ENCODE peak calls at places on chromosomes 6 and 20, in four cellular contexts. Q is GM23338, T is hepatocyte, F is HCT116. X is an unnamed sample.
A peak's percentile ranks its signal among the peaks of the same experiment; 100 is the strongest.

GRCh38 chr6:83430606-83431544 is at the start of gene ME1:
- DNase-seq in Q (peak; percentile 79), T (peak; percentile 93), F (peak; percentile 38), X (no peak)

GRCh38 chr6:160301341-160301740 is 42.7 kb upstream of the SLC22A2 start:
- DNase-seq in Q (no peak), T (no peak), F (no peak), X (no peak)

GRCh38 chr6:39401376-39401775 is 78.9 kb upstream of the KCNK16 start:
- DNase-seq in Q (no peak), T (no peak), F (no peak), X (no peak)

GRCh38 chr20:62054451-62054953 is 11.2 kb downstream of the TAF4 start:
- DNase-seq in Q (no peak), T (no peak), F (no peak), X (no peak)

GRCh38 chr20:32537657-32538525 is 47.2 kb downstream of the NOL4L start:
- DNase-seq in Q (peak; percentile 64), T (peak; percentile 64), F (no peak), X (no peak)

GRCh38 chr6:166543603-166544293 is 42.7 kb downstream of the RAMACL start:
- DNase-seq in Q (no peak), T (no peak), F (no peak), X (no peak)

GRCh38 chr20:58219342-58219700 is 9.1 kb downstream of the ANKRD60 start:
- DNase-seq in Q (no peak), T (no peak), F (no peak), X (no peak)

GRCh38 chr20:46715292-46715756 is 5.9 kb downstream of the SLC2A10 start:
- DNase-seq in Q (peak; percentile 79), T (peak; percentile 70), F (no peak), X (no peak)

GRCh38 chr6:7589949-7590917 is at the start of gene SNRNP48:
- DNase-seq in Q (peak; percentile 97), T (peak; percentile 98), F (peak; percentile 76), X (peak; percentile 95)
- H3K9me2 ChIP-seq in Q (no peaks in the 10 kb centered on the region), T (no peaks in the 10 kb centered on the region), F (no peaks in the 10 kb centered on the region), X (no peaks in the 10 kb centered on the region)

DNA sequence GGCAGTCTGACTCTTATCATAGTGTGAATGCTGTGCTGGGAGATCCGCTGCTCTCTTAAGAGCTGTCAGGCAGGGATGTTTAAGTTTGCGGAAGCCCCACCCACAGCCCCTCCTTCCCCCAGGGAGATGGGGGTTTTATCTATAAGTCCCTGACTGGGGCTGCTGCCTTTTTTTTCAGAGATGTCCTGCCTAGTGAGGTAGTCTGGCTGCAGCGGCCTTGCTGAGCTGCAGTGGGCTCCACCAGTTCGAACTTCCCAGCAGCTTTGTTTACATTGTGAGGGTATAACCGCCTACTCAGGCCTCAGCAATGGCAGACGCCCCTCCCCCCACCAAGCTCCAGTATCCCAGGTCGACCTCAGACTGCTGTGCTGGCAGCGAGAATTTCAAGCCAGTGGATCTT is 75.7 kb upstream of the UST start:
- DNase-seq in Q (peak; percentile 58), T (no peak), F (no peak), X (no peak)
- H3K9me2 ChIP-seq in Q (peaks cover 24% of the 10 kb centered on the region), T (no peaks in the 10 kb centered on the region), F (no peaks in the 10 kb centered on the region), X (no peaks in the 10 kb centered on the region)

DNA sequence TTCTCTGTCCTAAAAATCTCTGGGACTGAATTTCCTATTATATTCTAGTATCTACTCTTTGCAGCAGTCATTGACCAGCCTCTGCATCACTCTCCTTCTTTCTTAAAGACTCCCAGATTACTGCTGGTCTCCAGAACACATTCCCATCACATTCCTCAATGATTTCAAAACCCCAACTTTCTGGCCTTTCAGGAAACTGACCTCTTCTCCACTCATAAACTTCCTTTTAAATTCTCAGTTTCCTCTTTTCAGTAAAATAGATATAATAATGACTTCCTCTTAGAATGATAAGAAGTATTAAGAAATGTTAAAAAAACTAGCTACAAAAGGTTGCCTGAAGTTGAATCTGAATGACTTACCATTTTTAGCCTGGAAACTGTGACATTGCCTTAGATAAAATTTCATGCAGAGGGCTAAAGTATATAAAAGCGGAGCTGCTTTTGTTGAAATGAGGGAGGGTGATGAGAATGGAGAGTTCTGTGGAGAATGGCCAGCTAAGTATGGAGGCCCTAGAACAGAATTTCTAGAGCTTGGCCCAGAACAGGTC is 239.3 kb downstream of the OGFRL1 start:
- DNase-seq in Q (no peak), T (no peak), F (no peak), X (no peak)
- H3K9me2 ChIP-seq in Q (no peaks in the 10 kb centered on the region), T (no peaks in the 10 kb centered on the region), F (no peaks in the 10 kb centered on the region), X (no peaks in the 10 kb centered on the region)

GRCh38 chr6:38322123-38322522 is 317.6 kb downstream of the BTBD9 start:
- DNase-seq in Q (no peak), T (no peak), F (no peak), X (no peak)
- H3K9me2 ChIP-seq in Q (no peaks in the 10 kb centered on the region), T (no peaks in the 10 kb centered on the region), F (no peaks in the 10 kb centered on the region), X (no peaks in the 10 kb centered on the region)

DNA sequence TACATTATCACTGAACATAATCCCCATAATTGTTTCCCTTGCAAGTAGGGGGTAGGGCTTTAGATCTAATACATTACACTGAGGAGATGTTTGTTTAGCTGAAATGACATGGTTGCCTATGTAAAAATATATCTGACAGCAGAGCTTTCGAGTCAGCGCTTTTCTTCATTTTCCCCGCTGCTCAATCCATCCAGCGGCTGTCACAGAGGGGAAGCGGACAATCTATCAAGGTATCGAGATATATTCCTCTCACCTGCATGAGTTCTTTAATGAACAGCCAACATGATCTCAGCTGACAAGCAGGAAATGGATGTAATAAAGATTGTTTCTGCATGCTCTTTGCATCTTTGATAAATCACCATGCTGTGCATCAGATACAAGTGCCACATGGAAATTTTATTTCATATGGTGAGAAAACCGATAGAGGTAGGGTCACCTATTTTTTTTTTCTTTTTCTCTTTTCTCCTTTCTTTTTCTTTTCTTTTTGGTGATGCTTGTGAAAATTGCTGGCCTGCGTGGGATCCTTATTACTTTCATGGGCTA is 602.3 kb upstream of the MMS22L start:
- DNase-seq in Q (no peak), T (no peak), F (no peak), X (no peak)
- H3K9me2 ChIP-seq in Q (no peaks in the 10 kb centered on the region), T (no peaks in the 10 kb centered on the region), F (no peaks in the 10 kb centered on the region), X (no peaks in the 10 kb centered on the region)

X was measured in OCI-LY7.